ENCODE peak calls at places on chromosomes 3 and 15, in nine cellular contexts. Q is esophagus squamous epithelium; X is activated naive CD8-positive, alpha-beta T cell treated with anti-CD3 and anti-CD28 coated beads, Interleukin-2, amount 50 U/mL, for 24 hours; G is fibroblast of lung; Y is stimulated activated CD4-positive, alpha-beta T cell treated with anti-CD3 and anti-CD28 coated beads, TNF-alpha, amount 100 ng/mL, for 4 hours; Z is NCI-H510A; C is stimulated activated naive CD8-positive, alpha-beta T cell treated with anti-CD3 and anti-CD28 coated beads, Interleukin-15, Interleukin-2, amounts not matched to agents 100 U/mL and 50 U/mL, for 24 hours; J is thoracic aorta; O is ureter. U is an unnamed sample.

GRCh38 chr3:109369510-109369909 is 32.2 kb upstream of the DPPA4 start:
- DNase-seq in O (no peak), J (no peak), C (no peak), G (no peak), Q (no peak), Y (no peak), Z (no peak), X (no peak), U (peak)

GRCh38 chr3:185677146-185677829 is 91.2 kb downstream of the SENP2 start:
- DNase-seq in Q (no peak), J (no peak), Z (peak), G (peak), C (no peak), O (no peak), X (no peak), Y (no peak), U (peak)

GRCh38 chr15:34584321-34584668 is 844 bp upstream of the GOLGA8B start:
- DNase-seq in Z (no peak), G (no peak), C (peak), Q (no peak), J (no peak), O (no peak), X (peak), Y (no peak), U (no peak)

GRCh38 chr3:64011685-64012084 is 11.6 kb downstream of the PSMD6 start:
- DNase-seq in Z (no peak), Q (no peak), G (peak), X (no peak), C (no peak), J (no peak), Y (no peak), O (no peak), U (no peak)

GRCh38 chr3:48952510-48953118 is 34.0 kb downstream of the ARIH2 start:
- DNase-seq in Z (peak), O (no peak), Y (peak), J (no peak), G (no peak), X (peak), C (peak), Q (no peak), U (peak)

GRCh38 chr3:144590854-144591253 is 619.2 kb downstream of the DIPK2A start:
- DNase-seq in Z (no peak), J (no peak), C (no peak), O (no peak), Y (no peak), Q (no peak), X (no peak), G (peak), U (no peak)

GRCh38 chr3:77620009-77620408 is 580.1 kb downstream of the ROBO2 start:
- DNase-seq in Z (no peak), X (no peak), C (no peak), O (no peak), J (no peak), G (peak), Y (no peak), Q (no peak), U (no peak)

GRCh38 chr15:65285291-65286068 is 1.2 kb downstream of the PARP16 start:
- DNase-seq in G (peak), J (no peak), O (no peak), Z (no peak), C (no peak), Y (no peak), X (no peak), Q (no peak), U (no peak)

GRCh38 chr15:95843241-95843851 is 487.2 kb upstream of the NR2F2 start:
- DNase-seq in Q (no peak), J (no peak), C (no peak), Z (no peak), O (no peak), G (peak), X (no peak), Y (no peak), U (no peak)

GRCh38 chr3:32056559-32057290 is 49.7 kb upstream of the GPD1L start:
- DNase-seq in Z (no peak), O (no peak), X (no peak), Q (no peak), G (no peak), Y (no peak), C (no peak), J (no peak), U (no peak)

GRCh38 chr15:65638681-65639089 is 16.9 kb downstream of the SLC24A1 start:
- DNase-seq in G (peak), Y (peak), O (peak), Z (no peak), C (peak), J (no peak), Q (no peak), X (peak), U (peak)

GRCh38 chr3:155519081-155519480 is 225.6 kb upstream of the STRIT1 start:
- DNase-seq in Z (no peak), X (no peak), Y (no peak), G (no peak), Q (no peak), C (no peak), J (no peak), O (no peak), U (no peak)

GRCh38 chr3:24657870-24658535 is 163.4 kb upstream of the THRB start:
- DNase-seq in Z (no peak), Q (no peak), C (no peak), Y (no peak), G (no peak), O (no peak), X (no peak), J (no peak), U (no peak)

GRCh38 chr3:69761896-69762789 is 22.9 kb downstream of the MITF start:
- DNase-seq in Q (no peak), C (no peak), X (no peak), Z (no peak), G (peak), Y (no peak), J (no peak), O (no peak), U (no peak)

GRCh38 chr3:158405507-158405906 is 165.5 kb upstream of the MLF1 start:
- DNase-seq in G (no peak), C (no peak), O (no peak), Q (no peak), Y (no peak), J (no peak), X (no peak), Z (no peak), U (no peak)

GRCh38 chr3:192449036-192449435 is 278.3 kb downstream of the FGF12 start:
- DNase-seq in Y (no peak), G (no peak), X (no peak), Z (no peak), Q (no peak), C (no peak), J (no peak), O (no peak), U (no peak)